ENCODE peak calls at places on chromosomes 3 and 15, in four cellular contexts. V is neuronal stem cell, S is uterus, D is prostate gland. Y is an unnamed sample.
A peak's percentile ranks its signal among the peaks of the same experiment; 100 is the strongest.

GRCh38 chr3:50195501-50196252 is 4.3 kb downstream of the GNAT1 start:
- DNase-seq in V (no peak), S (no peak), D (no peak), Y (no peak)

GRCh38 chr3:101362408-101362807 is 42.0 kb upstream of the IMPG2 start:
- DNase-seq in V (no peak), S (no peak), D (no peak), Y (no peak)

GRCh38 chr3:10351013-10351735 is 30.3 kb upstream of the SEC13 start:
- DNase-seq in V (no peak), S (no peak), D (no peak), Y (no peak)

GRCh38 chr15:32935139-32935538 is 217.3 kb downstream of the GREM1 start:
- DNase-seq in V (no peak), S (no peak), D (no peak), Y (no peak)

GRCh38 chr3:76370749-76371148 is 585.4 kb upstream of the ZNF717 start:
- DNase-seq in V (no peak), S (no peak), D (no peak), Y (no peak)

GRCh38 chr3:187628169-187628568 is 42.0 kb downstream of the SST start:
- DNase-seq in V (peak; percentile 29), S (no peak), D (no peak), Y (no peak)

GRCh38 chr3:172317984-172318383 is 130.3 kb downstream of the GHSR start:
- DNase-seq in V (no peak), S (peak; percentile 75), D (no peak), Y (no peak)

GRCh38 chr15:71811036-71811736 is 832 bp downstream of the NR2E3 start:
- DNase-seq in V (no peak), S (no peak), D (no peak), Y (no peak)

GRCh38 chr3:30611613-30612421 is 5.4 kb downstream of the TGFBR2 start:
- DNase-seq in V (no peak), S (no peak), D (no peak), Y (no peak)

GRCh38 chr15:59701880-59702279 is 12.8 kb upstream of the BNIP2 start:
- DNase-seq in V (no peak), S (no peak), D (no peak), Y (no peak)

DNA sequence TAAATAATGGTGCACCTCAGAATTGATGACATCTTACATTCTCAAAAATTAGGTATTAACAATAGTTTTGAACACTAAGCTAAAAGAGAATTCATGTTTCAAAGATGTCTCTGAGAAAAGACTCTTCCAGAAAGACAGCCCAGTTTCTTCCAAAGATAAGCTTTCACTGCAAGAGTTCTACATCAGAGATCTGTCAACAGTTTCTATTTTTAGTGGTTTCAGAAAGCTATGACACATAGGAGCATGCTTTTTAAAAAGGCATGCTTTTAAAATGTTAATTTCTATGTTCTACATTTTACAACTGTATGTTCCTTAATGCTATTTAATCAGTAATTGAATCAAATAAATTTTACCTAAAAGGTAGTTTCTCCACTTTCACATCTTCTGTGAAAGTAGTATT is 88.2 kb downstream of the PLOD2 start:
- DNase-seq in V (no peak), S (no peak), D (no peak), Y (no peak)
- H3K27ac ChIP-seq in V (no peak overlapping the region), S (peak overlapping the region; percentile 18), D (no peak overlapping the region), Y (no peak overlapping the region)

DNA sequence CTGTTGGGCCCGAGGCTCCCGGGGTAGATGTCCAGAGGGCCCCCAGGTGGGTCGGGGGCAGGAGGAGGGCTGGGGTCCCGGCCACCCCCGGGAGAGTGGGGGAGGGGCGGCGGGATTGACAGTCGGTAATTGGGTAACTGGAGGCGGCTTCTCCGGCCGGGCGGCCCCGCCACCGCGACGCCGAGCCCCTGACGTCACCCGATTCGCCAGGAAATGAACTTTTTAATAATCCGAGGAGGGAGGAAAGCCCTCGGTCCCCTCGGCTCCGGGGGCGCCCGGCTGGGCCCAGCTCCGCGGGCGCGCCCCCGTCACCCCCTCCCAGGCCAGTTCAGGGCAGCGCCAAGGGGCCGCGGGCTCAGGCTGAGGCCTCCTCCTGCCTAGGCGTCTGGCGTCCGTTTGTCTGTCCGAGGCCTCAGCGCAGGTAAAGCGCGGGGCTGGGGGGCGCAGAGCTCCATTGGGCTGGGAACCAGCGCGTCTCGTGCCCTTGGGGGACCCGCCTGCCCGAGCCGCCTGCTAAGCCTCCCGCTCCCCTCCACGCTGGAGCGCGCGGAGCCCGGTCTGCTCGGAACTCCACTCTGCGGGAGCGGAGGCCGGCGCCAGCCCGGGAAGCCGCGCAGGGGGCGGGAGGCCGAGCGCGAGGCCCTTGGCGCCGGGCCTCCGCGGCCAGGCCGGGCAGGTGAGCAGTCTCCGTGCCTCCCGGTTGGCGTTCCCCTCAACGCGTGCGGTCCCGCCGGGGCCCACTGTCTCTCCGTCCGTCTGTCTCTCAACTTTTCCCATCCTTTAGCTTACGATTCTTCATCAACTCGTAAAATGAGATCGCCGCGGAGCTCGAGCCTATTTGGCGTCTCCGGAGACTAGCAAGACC is 3.8 kb downstream of the GATA2 start:
- DNase-seq in V (no peak), S (peak; percentile 86), D (peak; percentile 78), Y (no peak)
- H3K27me3 ChIP-seq in V (peaks cover 98% of the 10 kb centered on the region), S (no peaks in the 10 kb centered on the region), D (no peaks in the 10 kb centered on the region), Y (peaks cover 93% of the 10 kb centered on the region)

GRCh38 chr3:32000877-32001276 is 19.3 kb downstream of the ZNF860 start:
- DNase-seq in V (no peak), S (no peak), D (no peak), Y (no peak)

GRCh38 chr3:31999902-32000439 is 18.4 kb downstream of the ZNF860 start:
- DNase-seq in V (no peak), S (no peak), D (no peak), Y (no peak)

GRCh38 chr3:32004111-32004790 is 22.7 kb downstream of the ZNF860 start:
- DNase-seq in V (no peak), S (no peak), D (peak; percentile 42), Y (no peak)

GRCh38 chr3:32002536-32003368 is 21.2 kb downstream of the ZNF860 start:
- DNase-seq in V (no peak), S (no peak), D (no peak), Y (no peak)

DNA sequence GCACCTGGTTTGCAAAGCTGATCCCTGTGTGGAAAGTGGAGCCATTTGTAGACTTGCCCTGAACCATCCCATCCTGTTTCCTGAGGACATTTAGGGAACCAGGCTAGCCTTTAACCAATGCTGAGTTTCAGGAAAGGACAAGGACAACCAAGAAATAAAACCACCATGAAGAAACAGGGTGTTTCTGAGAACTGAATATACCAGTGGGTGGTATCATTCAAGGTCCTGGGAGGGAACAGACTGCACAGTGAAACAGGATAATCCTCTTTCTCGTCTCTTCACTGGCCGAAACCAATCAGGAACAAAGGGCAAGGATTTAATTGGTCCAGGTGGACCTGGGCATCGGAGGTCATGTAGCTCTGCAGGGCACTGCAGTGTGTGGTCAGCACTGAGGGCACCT is 21.8 kb downstream of the ZNF860 start:
- DNase-seq in V (no peak), S (no peak), D (no peak), Y (no peak)
- H3K4me3 ChIP-seq in V (no peak overlapping the region), S (no peak overlapping the region), D (no peak overlapping the region), Y (no peak overlapping the region)

GRCh38 chr3:53804697-53805462 is 41.3 kb downstream of the CHDH start:
- DNase-seq in V (no peak), S (peak; percentile 28), D (no peak), Y (no peak)
- H3K27ac ChIP-seq in V (peak overlapping the region; percentile 16), S (no peak overlapping the region), D (no peak overlapping the region), Y (no peak overlapping the region)

Y was measured in iPS DF 6.9.